ENCODE peak calls at places on chromosomes 16 and 17, in four cellular contexts. O is pancreas, U is GM23338, P is cardiac muscle cell. R is an unnamed sample. For H3K27me3, the result is how much of the 10 kb centered on the place peaks cover.

GRCh38 chr17:62824290-62825135 is 16.4 kb upstream of the MARCHF10 start:
- DNase-seq in U (peak), P (no peak), O (no peak), R (peak)

GRCh38 chr16:6684076-6684673 is 648.5 kb upstream of the RBFOX1 start:
- DNase-seq in U (peak), O (no peak), P (peak), R (no peak)

GRCh38 chr16:35747658-35748455 is 2288.4 kb downstream of the TP53TG3F start:
- DNase-seq in U (no peak), O (no peak), P (no peak), R (no peak)

GRCh38 chr16:62424206-62424605 is 388.0 kb upstream of the CDH8 start:
- DNase-seq in U (no peak), P (no peak), O (no peak), R (no peak)

GRCh38 chr16:72536673-72537435 is 364.9 kb upstream of the PMFBP1 start:
- DNase-seq in O (no peak), U (no peak), P (no peak), R (no peak)

GRCh38 chr17:75757086-75757681 is 7.8 kb downstream of the GALK1 start:
- DNase-seq in O (no peak), U (no peak), P (no peak), R (no peak)

GRCh38 chr17:17682737-17683675 is 1.7 kb downstream of the RAI1 start:
- DNase-seq in O (peak), U (peak), P (peak), R (no peak)

GRCh38 chr16:55955439-55955838 is 80.3 kb upstream of the CES5A start:
- DNase-seq in U (no peak), O (no peak), P (no peak), R (no peak)

GRCh38 chr17:66963521-66964082 is 905 bp upstream of the CACNG4 start:
- DNase-seq in P (no peak), U (peak), O (no peak), R (no peak)

GRCh38 chr17:10798332-10798749 is 5.6 kb downstream of the TMEM238L start:
- DNase-seq in O (peak), U (no peak), P (no peak), R (no peak)

GRCh38 chr16:35310999-35311398 is 1851.6 kb downstream of the TP53TG3F start:
- DNase-seq in U (no peak), O (no peak), P (no peak), R (no peak)

GRCh38 chr16:79171504-79172240 is 428.9 kb downstream of the MAF start:
- DNase-seq in P (peak), O (no peak), U (no peak), R (no peak)
- H3K27ac ChIP-seq in P (peak), O (no peak), U (no peak), R (no peak)

GRCh38 chr16:47162670-47163420 is 19.1 kb upstream of the NETO2 start:
- DNase-seq in P (no peak), O (no peak), U (peak), R (no peak)
- TF ChIP-seq CTCF in P (peak), O (no peak), U (peak), R (no peak)

GRCh38 chr16:49276646-49277385 is 4.8 kb downstream of the CBLN1 start:
- DNase-seq in O (no peak), U (peak), P (no peak), R (no peak)

GRCh38 chr16:49278944-49279725 is 2.5 kb downstream of the CBLN1 start:
- DNase-seq in O (no peak), U (peak), P (no peak), R (no peak)

GRCh38 chr16:49277766-49278566 is 3.7 kb downstream of the CBLN1 start:
- DNase-seq in U (peak), P (no peak), O (no peak), R (no peak)

GRCh38 chr16:49277386-49277742 is 4.3 kb downstream of the CBLN1 start:
- DNase-seq in P (no peak), U (peak), O (no peak), R (no peak)

GRCh38 chr16:49278567-49278827 is 3.1 kb downstream of the CBLN1 start:
- DNase-seq in P (no peak), O (no peak), U (no peak), R (no peak)
- H3K27me3 ChIP-seq in P (half or more), O (under half), U (half or more), R (half or more)

GRCh38 chr16:51095114-51095872 is 55.8 kb downstream of the SALL1 start:
- DNase-seq in O (no peak), P (no peak), U (no peak), R (no peak)
- H3K27ac ChIP-seq in O (no peak), P (no peak), U (peak), R (no peak)

GRCh38 chr17:21524211-21524591 is 148.0 kb downstream of the KCNJ12 start:
- DNase-seq in P (no peak), U (no peak), O (no peak), R (no peak)

GRCh38 chr17:21522755-21523154 is 146.6 kb downstream of the KCNJ12 start:
- DNase-seq in P (no peak), U (no peak), O (no peak), R (no peak)

GRCh38 chr17:21523482-21524210 is 147.5 kb downstream of the KCNJ12 start:
- DNase-seq in U (no peak), O (no peak), P (peak), R (no peak)

GRCh38 chr17:21528031-21528684 is 152.0 kb downstream of the KCNJ12 start:
- DNase-seq in U (no peak), O (no peak), P (no peak), R (no peak)

GRCh38 chr17:21525464-21526130 is 149.4 kb downstream of the KCNJ12 start:
- DNase-seq in U (no peak), O (no peak), P (no peak), R (no peak)
- TF ChIP-seq CTCF in U (peak), O (no peak), P (no peak), R (no peak)

GRCh38 chr16:85180047-85180878 is 68.0 kb upstream of the CIBAR2 start:
- DNase-seq in P (no peak), O (no peak), U (no peak), R (no peak)

GRCh38 chr16:85181091-85181738 is 68.9 kb upstream of the CIBAR2 start:
- DNase-seq in O (no peak), U (no peak), P (peak), R (no peak)

GRCh38 chr16:85182286-85182685 is 70.0 kb upstream of the CIBAR2 start:
- DNase-seq in O (no peak), P (no peak), U (no peak), R (no peak)

GRCh38 chr16:85182774-85183173 is 70.5 kb upstream of the CIBAR2 start:
- DNase-seq in P (no peak), U (no peak), O (no peak), R (no peak)

GRCh38 chr16:85181739-85182129 is 69.5 kb upstream of the CIBAR2 start:
- DNase-seq in U (no peak), O (no peak), P (no peak), R (no peak)
- H3K27me3 ChIP-seq in U (under half), O (under half), P (under half), R (under half)